ENCODE peak calls at places on chromosomes 11 and 22, in four cellular contexts. U, A, W and T are unnamed samples.

GRCh38 chr11:32581556-32581955 is 2.1 kb upstream of the EIF3M start:
- DNase-seq in W (no peak), A (no peak), U (no peak), T (no peak)

GRCh38 chr11:10764412-10764811 is 13.4 kb downstream of the CTR9 start:
- DNase-seq in U (no peak), W (no peak), A (no peak), T (no peak)

GRCh38 chr11:119484741-119485605 is 62.0 kb upstream of the THY1 start:
- DNase-seq in U (no peak), A (no peak), W (no peak), T (no peak)

GRCh38 chr11:125763483-125763882 is 15.1 kb downstream of the PATE2 start:
- DNase-seq in U (no peak), A (no peak), W (no peak), T (no peak)

GRCh38 chr11:111526501-111526900 is 11.9 kb downstream of the HOATZ start:
- DNase-seq in A (no peak), U (no peak), W (no peak), T (no peak)

GRCh38 chr11:14554959-14555358 is 34.8 kb upstream of the PSMA1 start:
- DNase-seq in U (no peak), A (peak), W (no peak), T (peak)

GRCh38 chr22:37211853-37212173 is 464 bp downstream of the SSTR3 start:
- DNase-seq in W (no peak), U (no peak), A (no peak), T (no peak)

GRCh38 chr11:129766858-129767604 is 48.6 kb upstream of the TMEM45B start:
- DNase-seq in A (peak), W (peak), U (peak), T (peak)

GRCh38 chr11:64406221-64406946 is 47.4 kb downstream of the RPS6KA4 start:
- DNase-seq in W (no peak), U (no peak), A (no peak), T (no peak)

GRCh38 chr22:35518781-35519180 is 21.9 kb upstream of the RASD2 start:
- DNase-seq in U (no peak), W (no peak), A (no peak), T (no peak)

GRCh38 chr11:91164452-91164822 is 941.6 kb upstream of the CHORDC1 start:
- DNase-seq in U (no peak), W (no peak), A (no peak), T (no peak)

GRCh38 chr11:27184458-27185312 is 144.1 kb downstream of the BBOX1 start:
- DNase-seq in A (no peak), U (no peak), W (no peak), T (no peak)

GRCh38 chr11:110091995-110092576 is 1.1 kb upstream of the ZC3H12C start:
- DNase-seq in W (no peak), U (no peak), A (no peak), T (no peak)

GRCh38 chr11:111189466-111189865 is 56.1 kb upstream of the POU2AF2 start:
- DNase-seq in W (no peak), A (no peak), U (no peak), T (no peak)

GRCh38 chr11:69495441-69496201 is 14.2 kb downstream of the LINC01488 start:
- DNase-seq in W (no peak), U (no peak), A (no peak), T (no peak)

GRCh38 chr11:34208266-34209135 is 103.1 kb downstream of the NAT10 start:
- DNase-seq in A (no peak), W (no peak), U (no peak), T (no peak)

GRCh38 chr11:13324709-13325108 is 47.1 kb downstream of the BMAL1 start:
- DNase-seq in W (no peak), A (no peak), U (no peak), T (no peak)

GRCh38 chr11:109939176-109939810 is 153.9 kb upstream of the ZC3H12C start:
- DNase-seq in U (peak), A (no peak), W (peak), T (no peak)